ENCODE peak calls at places on chromosomes 7 and 10, in five cellular contexts. F, G, T, U and A are unnamed samples.

GRCh38 chr10:112783653-112784426 is 166.2 kb upstream of the TCF7L2 start:
- DNase-seq in F (no peak), G (peak; percentile 51), T (no peak), U (no peak), A (peak; percentile 78)

GRCh38 chr10:72834183-72834825 is 59.2 kb upstream of the OIT3 start:
- DNase-seq in F (peak; percentile 76), G (peak; percentile 36), T (peak; percentile 52), U (no peak), A (peak; percentile 42)

GRCh38 chr7:101681170-101682007 is 52.3 kb upstream of the MYL10 start:
- DNase-seq in F (peak; percentile 87), G (peak; percentile 88), T (peak; percentile 34), U (no peak), A (peak; percentile 70)

GRCh38 chr10:63120554-63120953 is 12.6 kb upstream of the NRBF2 start:
- DNase-seq in F (peak; percentile 90), G (no peak), T (no peak), U (no peak), A (no peak)

GRCh38 chr7:15199482-15199881 is 296.9 kb upstream of the DGKB start:
- DNase-seq in F (peak; percentile 1), G (no peak), T (no peak), U (no peak), A (no peak)

GRCh38 chr7:24035653-24036414 is 248.2 kb upstream of the NPY start:
- DNase-seq in F (no peak), G (no peak), T (no peak), U (no peak), A (no peak)

GRCh38 chr10:77383861-77384553 is 253.6 kb downstream of the KCNMA1 start:
- DNase-seq in F (peak; percentile 32), G (no peak), T (no peak), U (no peak), A (no peak)

GRCh38 chr7:121328508-121329459 is at the start of gene WNT16:
- DNase-seq in F (no peak), G (no peak), T (no peak), U (peak; percentile 85), A (no peak)

GRCh38 chr10:89503633-89504345 is 31.6 kb downstream of the SLC16A12 start:
- DNase-seq in F (peak; percentile 19), G (no peak), T (no peak), U (no peak), A (no peak)

GRCh38 chr7:129574487-129574886 is 37.0 kb upstream of the NRF1 start:
- DNase-seq in F (peak; percentile 88), G (no peak), T (no peak), U (no peak), A (no peak)

GRCh38 chr7:84998665-84999064 is 188.2 kb downstream of the SEMA3D start:
- DNase-seq in F (no peak), G (no peak), T (no peak), U (no peak), A (no peak)
- TF ChIP-seq CTCF in F (no peak), G (no peak), T (no peak), U (no peak), A (no peak)

GRCh38 chr7:44087914-44088838 is 5.8 kb upstream of the POLM start:
- DNase-seq in F (peak; percentile 81), G (no peak), T (peak; percentile 89), U (peak; percentile 79), A (no peak)
- TF ChIP-seq POLR2A in F (no peak), G (no peak), T (no peak), U (no peak), A (no peak)

GRCh38 chr7:22667562-22668239 is 59.3 kb upstream of the IL6 start:
- DNase-seq in F (peak; percentile 95), G (no peak), T (no peak), U (no peak), A (no peak)

GRCh38 chr7:22664988-22665798 is 61.8 kb upstream of the IL6 start:
- DNase-seq in F (no peak), G (no peak), T (no peak), U (peak; percentile 75), A (no peak)

GRCh38 chr7:22667187-22667561 is 59.8 kb upstream of the IL6 start:
- DNase-seq in F (no peak), G (no peak), T (no peak), U (no peak), A (no peak)

GRCh38 chr7:22665816-22666375 is 61.1 kb upstream of the IL6 start:
- DNase-seq in F (peak; percentile 53), G (no peak), T (no peak), U (no peak), A (no peak)

GRCh38 chr7:22666732-22667131 is 60.3 kb upstream of the IL6 start:
- DNase-seq in F (peak; percentile 72), G (no peak), T (no peak), U (no peak), A (no peak)
- H3K4me1 ChIP-seq in F (peaks cover 32% of the 10 kb centered on the region), G (no peaks in the 10 kb centered on the region), T (no peaks in the 10 kb centered on the region), U (no peaks in the 10 kb centered on the region), A (peaks cover 6% of the 10 kb centered on the region)

GRCh38 chr10:101095550-101096213 is 33.9 kb downstream of the KAZALD1 start:
- DNase-seq in F (peak; percentile 44), G (peak; percentile 69), T (no peak), U (peak; percentile 82), A (peak; percentile 67)
- TF ChIP-seq CTCF in F (peak; percentile 73), G (peak; percentile 81), T (no peak), U (peak; percentile 73), A (peak; percentile 67)

DNA sequence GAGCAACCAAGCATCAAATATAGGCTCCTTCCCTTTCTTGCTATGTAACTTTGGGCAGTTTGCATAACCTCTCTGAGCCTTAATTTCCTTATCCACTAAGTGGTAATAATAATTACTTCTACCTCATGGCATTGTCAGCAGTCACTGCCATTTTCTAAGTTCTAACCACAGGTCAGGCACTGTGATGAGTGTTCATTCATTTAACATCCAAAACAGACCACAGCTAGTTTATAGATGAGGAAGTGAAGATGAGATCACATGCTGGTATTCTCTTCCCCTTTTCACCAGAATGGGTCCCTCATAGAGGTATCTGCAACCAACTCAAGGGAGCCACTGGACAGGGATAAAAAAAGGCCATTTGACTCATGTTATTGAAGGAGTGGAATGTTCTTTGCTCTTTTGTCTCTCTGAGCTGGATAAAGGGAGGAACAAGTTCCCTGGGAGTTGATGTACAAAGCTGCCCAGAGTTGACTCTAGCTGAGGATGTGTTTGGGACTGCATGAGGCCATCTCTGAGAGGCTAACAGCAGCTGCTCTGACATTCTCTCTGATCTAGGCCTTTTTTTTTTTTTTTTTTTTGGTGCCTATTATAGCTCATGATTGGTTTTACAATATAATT is 65.0 kb downstream of the DNAJC12 start:
- DNase-seq in F (peak; percentile 55), G (no peak), T (no peak), U (no peak), A (no peak)
- TF ChIP-seq POLR2A in F (no peak), G (no peak), T (no peak), U (no peak), A (no peak)

GRCh38 chr10:24713086-24713485 is 10.6 kb downstream of the ARHGAP21 start:
- DNase-seq in F (no peak), G (no peak), T (no peak), U (no peak), A (no peak)
- H3K4me1 ChIP-seq in F (peaks cover 15% of the 10 kb centered on the region), G (peaks cover 62% of the 10 kb centered on the region), T (peaks cover 22% of the 10 kb centered on the region), U (peaks cover 6% of the 10 kb centered on the region), A (peaks cover 15% of the 10 kb centered on the region)

GRCh38 chr10:14063531-14064317 is 267.0 kb downstream of the FRMD4A start:
- DNase-seq in F (peak; percentile 87), G (no peak), T (no peak), U (no peak), A (peak; percentile 72)
- TF ChIP-seq CTCF in F (no peak), G (no peak), T (no peak), U (no peak), A (no peak)

GRCh38 chr10:133379152-133379800 is at the start of gene PAOX:
- DNase-seq in F (peak; percentile 46), G (peak; percentile 74), T (peak; percentile 89), U (peak; percentile 94), A (peak; percentile 74)
- TF ChIP-seq POLR2A in F (no peak), G (peak; percentile 35), T (no peak), U (no peak), A (no peak)